ENCODE peak calls at places on chromosome 14, in five cellular contexts. R, G, X, S and K are unnamed samples.

GRCh38 chr14:21923820-21924219 is 250.2 kb upstream of the OR4E1 start:
- DNase-seq in R (no peak), G (no peak), X (no peak), S (no peak), K (no peak)

GRCh38 chr14:100900837-100901390 is 2.6 kb downstream of the RTL1 start:
- DNase-seq in R (peak; percentile 75), G (no peak), X (peak; percentile 54), S (peak; percentile 72), K (peak; percentile 80)

GRCh38 chr14:67934087-67934486 is 114.5 kb downstream of the RAD51B start:
- DNase-seq in R (peak; percentile 53), G (peak; percentile 42), X (peak; percentile 89), S (peak; percentile 62), K (peak; percentile 98)

GRCh38 chr14:57089901-57090300 is 178.8 kb downstream of the EXOC5 start:
- DNase-seq in R (no peak), G (no peak), X (no peak), S (no peak), K (no peak)

GRCh38 chr14:34713681-34714319 is 593 bp downstream of the CFL2 start:
- DNase-seq in R (peak; percentile 29), G (no peak), X (peak; percentile 51), S (peak; percentile 55), K (peak; percentile 33)

GRCh38 chr14:106848330-106849121 is 1322.1 kb downstream of the TMEM121 start:
- DNase-seq in R (no peak), G (no peak), X (peak; percentile 69), S (peak; percentile 56), K (no peak)

GRCh38 chr14:61147898-61148549 is 133.1 kb downstream of the TMEM30B start:
- DNase-seq in R (no peak), G (no peak), X (no peak), S (peak; percentile 57), K (peak; percentile 19)

GRCh38 chr14:95174184-95174804 is 17.0 kb upstream of the DICER1 start:
- DNase-seq in R (no peak), G (no peak), X (no peak), S (no peak), K (no peak)

GRCh38 chr14:99320105-99320572 is 48.1 kb upstream of the BCL11B start:
- DNase-seq in R (peak; percentile 68), G (peak; percentile 39), X (peak; percentile 71), S (peak; percentile 29), K (peak; percentile 84)

GRCh38 chr14:53432378-53432802 is 279.3 kb upstream of the DDHD1 start:
- DNase-seq in R (peak; percentile 1), G (no peak), X (peak; percentile 55), S (peak; percentile 59), K (peak; percentile 84)

GRCh38 chr14:63672417-63673180 is 30.9 kb upstream of the WDR89 start:
- DNase-seq in R (no peak), G (peak; percentile 62), X (no peak), S (no peak), K (no peak)

GRCh38 chr14:85248881-85249635 is 280.9 kb upstream of the FLRT2 start:
- DNase-seq in R (no peak), G (no peak), X (no peak), S (no peak), K (no peak)

GRCh38 chr14:102942069-102942468 is 19.6 kb downstream of the AMN start:
- DNase-seq in R (no peak), G (no peak), X (no peak), S (no peak), K (no peak)

GRCh38 chr14:101590616-101591015 is 29.3 kb downstream of the DIO3 start:
- DNase-seq in R (no peak), G (no peak), X (no peak), S (no peak), K (no peak)

GRCh38 chr14:36068777-36069534 is 107.6 kb downstream of the PTCSC3 start:
- DNase-seq in R (no peak), G (no peak), X (peak; percentile 13), S (no peak), K (no peak)

GRCh38 chr14:58572092-58572853 is 65.5 kb upstream of the DACT1 start:
- DNase-seq in R (no peak), G (no peak), X (peak; percentile 13), S (peak; percentile 4), K (no peak)

GRCh38 chr14:68084256-68084655 is 264.7 kb downstream of the RAD51B start:
- DNase-seq in R (peak; percentile 8), G (no peak), X (peak; percentile 62), S (no peak), K (no peak)

GRCh38 chr14:64394423-64394822 is 6.3 kb downstream of the MTHFD1 start:
- DNase-seq in R (peak; percentile 49), G (no peak), X (no peak), S (no peak), K (no peak)

GRCh38 chr14:105889666-105890473 is 363.5 kb downstream of the TMEM121 start:
- DNase-seq in R (peak; percentile 4), G (no peak), X (no peak), S (no peak), K (no peak)

GRCh38 chr14:21136024-21136423 is 19.8 kb downstream of the OR5AU1 start:
- DNase-seq in R (no peak), G (no peak), X (peak; percentile 20), S (peak; percentile 35), K (peak; percentile 36)

GRCh38 chr14:45810152-45810872 is 557.3 kb upstream of the MIS18BP1 start:
- DNase-seq in R (no peak), G (peak; percentile 21), X (no peak), S (no peak), K (peak; percentile 48)

GRCh38 chr14:70836946-70837345 is 27.6 kb upstream of the MAP3K9 start:
- DNase-seq in R (no peak), G (no peak), X (no peak), S (no peak), K (no peak)

GRCh38 chr14:102893452-102893851 is 29.0 kb upstream of the AMN start:
- DNase-seq in R (no peak), G (peak; percentile 17), X (no peak), S (no peak), K (no peak)

GRCh38 chr14:100815478-100816285 is 10.2 kb upstream of the MEG3 start:
- DNase-seq in R (no peak), G (no peak), X (no peak), S (peak; percentile 91), K (no peak)

GRCh38 chr14:73725116-73726024 is 11.2 kb upstream of the PNMA1 start:
- DNase-seq in R (peak; percentile 88), G (no peak), X (no peak), S (no peak), K (no peak)

GRCh38 chr14:88463318-88463717 is 77.9 kb downstream of the SPATA7 start:
- DNase-seq in R (peak; percentile 33), G (no peak), X (peak; percentile 38), S (peak; percentile 53), K (peak; percentile 51)

GRCh38 chr14:55099741-55100140 is 29.3 kb upstream of the LGALS3 start:
- DNase-seq in R (no peak), G (no peak), X (no peak), S (no peak), K (no peak)

GRCh38 chr14:55092326-55092725 is 36.7 kb upstream of the LGALS3 start:
- DNase-seq in R (no peak), G (no peak), X (no peak), S (no peak), K (no peak)

GRCh38 chr14:55098561-55098898 is 30.5 kb upstream of the LGALS3 start:
- DNase-seq in R (no peak), G (no peak), X (no peak), S (no peak), K (no peak)

GRCh38 chr14:55097894-55098560 is 31.0 kb upstream of the LGALS3 start:
- DNase-seq in R (no peak), G (peak; percentile 99), X (no peak), S (no peak), K (no peak)

DNA sequence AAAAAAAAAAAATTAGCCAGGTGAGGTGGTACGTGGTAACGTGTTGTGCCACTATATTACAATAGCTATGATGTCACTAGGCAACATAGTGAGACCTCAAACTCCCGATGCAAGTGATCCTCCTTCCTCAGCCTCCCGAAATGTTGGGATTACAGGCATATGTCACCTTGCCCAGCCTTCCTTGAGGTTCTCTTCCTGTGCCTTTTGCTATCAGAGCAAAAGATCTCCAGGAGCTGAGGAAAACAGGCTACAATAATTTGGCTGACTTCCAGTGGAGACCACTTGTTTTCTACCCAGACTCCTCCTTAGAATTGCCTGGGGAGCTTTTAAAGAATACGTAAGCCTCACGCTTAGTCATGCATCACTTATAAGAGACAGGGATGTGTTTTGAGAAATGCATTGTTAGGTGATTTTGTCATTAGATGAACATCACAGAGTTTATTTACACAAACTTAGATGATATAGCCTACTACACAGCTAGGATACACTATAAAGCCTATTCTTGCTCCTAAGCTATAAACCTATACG is 34.4 kb upstream of the LGALS3 start:
- DNase-seq in R (no peak), G (no peak), X (no peak), S (no peak), K (no peak)
- TF ChIP-seq JUNB in R (no peak), G (no peak), X (no peak), S (no peak), K (no peak)

DNA sequence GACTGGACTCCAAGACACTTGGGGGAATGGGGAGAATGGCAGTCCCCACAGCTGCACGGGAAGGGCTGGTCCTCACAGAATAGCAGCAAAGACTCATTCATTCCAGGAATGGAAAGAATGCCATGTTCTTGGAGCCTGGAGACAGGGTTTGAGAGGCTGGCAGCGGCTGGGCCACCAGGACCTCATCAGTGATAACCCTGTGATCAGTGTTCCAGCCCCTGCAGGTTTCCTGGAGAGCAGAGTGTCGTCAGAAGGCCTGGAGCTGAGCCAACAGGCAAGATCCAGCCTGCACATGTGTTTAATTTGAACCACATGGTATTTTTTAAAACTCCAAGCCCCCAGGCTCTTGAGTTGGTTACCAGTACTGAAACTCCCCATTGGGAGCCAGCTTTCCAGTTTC is 11.3 kb downstream of the BDKRB1 start:
- DNase-seq in R (no peak), G (no peak), X (no peak), S (no peak), K (no peak)
- TF ChIP-seq JUNB in R (no peak), G (no peak), X (no peak), S (no peak), K (no peak)

GRCh38 chr14:71855399-71856036 is 76.7 kb upstream of the RGS6 start:
- DNase-seq in R (peak; percentile 69), G (peak; percentile 31), X (peak; percentile 64), S (peak; percentile 49), K (peak; percentile 88)
- TF ChIP-seq JUNB in R (no peak), G (no peak), X (no peak), S (no peak), K (no peak)

GRCh38 chr14:69483765-69484443 is 624 bp upstream of the PLEKHD1 start:
- DNase-seq in R (no peak), G (no peak), X (peak; percentile 16), S (no peak), K (peak; percentile 73)
- TF ChIP-seq JUNB in R (no peak), G (no peak), X (no peak), S (no peak), K (no peak)

GRCh38 chr14:81222694-81223093 is 1.9 kb upstream of the GTF2A1 start:
- DNase-seq in R (peak; percentile 9), G (no peak), X (no peak), S (peak; percentile 65), K (no peak)

GRCh38 chr14:81220767-81221578 is at the start of gene GTF2A1:
- DNase-seq in R (peak; percentile 94), G (peak; percentile 82), X (peak; percentile 96), S (peak; percentile 88), K (peak; percentile 97)

GRCh38 chr14:81219821-81220487 is 805 bp downstream of the GTF2A1 start:
- DNase-seq in R (peak; percentile 37), G (no peak), X (peak; percentile 28), S (peak; percentile 6), K (peak; percentile 28)

GRCh38 chr14:81220488-81220766 is 332 bp downstream of the GTF2A1 start:
- DNase-seq in R (no peak), G (no peak), X (no peak), S (no peak), K (no peak)

GRCh38 chr14:81221579-81222102 is 882 bp upstream of the GTF2A1 start:
- DNase-seq in R (peak; percentile 37), G (no peak), X (peak; percentile 3), S (no peak), K (peak; percentile 35)
- TF ChIP-seq JUNB in R (no peak), G (no peak), X (no peak), S (no peak), K (no peak)